ENCODE peak calls at places on chromosomes 7 and 10, in ten cellular contexts. V is retina; L is activated CD8-positive, alpha-beta memory T cell treated with anti-CD3 and anti-CD28 coated beads for 48 hours; Q is activated naive CD8-positive, alpha-beta T cell treated with anti-CD3 and anti-CD28 coated beads for 36 hours; N is AG09309; M is NCI-H2107; D is kidney; A is breast epithelium; P is posterior cingulate gyrus; U is posterior vena cava. T is an unnamed sample.

GRCh38 chr10:74888947-74889661 is 62.7 kb downstream of the KAT6B start:
- DNase-seq in V (no peak), L (no peak), Q (no peak), N (no peak), M (no peak), D (no peak), A (no peak), P (no peak), U (no peak), T (no peak)

GRCh38 chr7:108372601-108373000 is 83.6 kb downstream of the NRCAM start:
- DNase-seq in V (no peak), L (no peak), Q (no peak), N (no peak), M (no peak), D (no peak), A (no peak), P (no peak), U (no peak), T (no peak)

GRCh38 chr10:77392851-77393250 is 244.8 kb downstream of the KCNMA1 start:
- DNase-seq in V (no peak), L (no peak), Q (no peak), N (peak), M (peak), D (no peak), A (peak), P (peak), U (no peak), T (no peak)

GRCh38 chr7:68998136-68998535 is 600.1 kb upstream of the AUTS2 start:
- DNase-seq in V (no peak), L (no peak), Q (no peak), N (no peak), M (no peak), D (no peak), A (no peak), P (no peak), U (no peak), T (no peak)

GRCh38 chr7:133857376-133858119 is 269.6 kb upstream of the LRGUK start:
- DNase-seq in V (no peak), L (no peak), Q (no peak), N (no peak), M (no peak), D (peak), A (no peak), P (no peak), U (no peak), T (peak)

GRCh38 chr7:149440222-149440621 is 20.6 kb downstream of the ZNF777 start:
- DNase-seq in V (no peak), L (no peak), Q (no peak), N (no peak), M (no peak), D (no peak), A (no peak), P (no peak), U (no peak), T (no peak)

GRCh38 chr7:38383281-38383680 is 109.8 kb upstream of the TARP start:
- DNase-seq in V (no peak), L (no peak), Q (no peak), N (no peak), M (no peak), D (no peak), A (no peak), P (peak), U (no peak), T (no peak)

GRCh38 chr10:60089095-60089494 is 182.7 kb upstream of the CCDC6 start:
- DNase-seq in V (no peak), L (no peak), Q (no peak), N (no peak), M (no peak), D (no peak), A (no peak), P (no peak), U (no peak), T (no peak)

GRCh38 chr10:27192284-27192683 is 37.1 kb downstream of the MASTL start:
- DNase-seq in V (no peak), L (no peak), Q (no peak), N (peak), M (no peak), D (no peak), A (no peak), P (no peak), U (no peak), T (no peak)

GRCh38 chr10:117441812-117442443 is 66.7 kb upstream of the PDZD8 start:
- DNase-seq in V (no peak), L (no peak), Q (no peak), N (peak), M (no peak), D (no peak), A (no peak), P (no peak), U (no peak), T (no peak)

GRCh38 chr7:20783716-20784310 is 2.9 kb downstream of the SP8 start:
- DNase-seq in V (peak), L (no peak), Q (no peak), N (no peak), M (no peak), D (no peak), A (no peak), P (no peak), U (no peak), T (no peak)

GRCh38 chr10:35012781-35013180 is 77.4 kb downstream of the CUL2 start:
- DNase-seq in V (no peak), L (no peak), Q (no peak), N (no peak), M (no peak), D (no peak), A (no peak), P (no peak), U (no peak), T (no peak)

GRCh38 chr10:82089327-82089726 is 214.3 kb downstream of the NRG3 start:
- DNase-seq in V (peak), L (no peak), Q (no peak), N (no peak), M (no peak), D (no peak), A (no peak), P (no peak), U (no peak), T (no peak)

T was measured in Jurkat, Clone E6-1.